ENCODE peak calls at places on chromosomes 16 and 17, in five cellular contexts. H is GM12878, K is H1, W is K562, T is HepG2. D is an unnamed sample.

GRCh38 chr17:50893183-50893993 is 27.2 kb upstream of the TOB1 start:
- DNase-seq in W (peak), K (no peak), H (no peak), T (peak), D (no peak)

GRCh38 chr17:40937384-40937819 is at the start of gene KRT23:
- DNase-seq in K (no peak), T (no peak), W (no peak), H (no peak), D (no peak)

GRCh38 chr16:81615833-81616232 is 163.3 kb upstream of the PLCG2 start:
- DNase-seq in T (no peak), K (no peak), H (no peak), W (no peak), D (no peak)

GRCh38 chr16:54207837-54208236 is 78.8 kb downstream of the IRX3 start:
- DNase-seq in K (no peak), W (no peak), H (no peak), T (no peak), D (no peak)

GRCh38 chr17:77516902-77517301 is 376.1 kb downstream of the SEC14L1 start:
- DNase-seq in W (no peak), H (no peak), T (no peak), K (no peak), D (no peak)

GRCh38 chr17:31286587-31286986 is 10.5 kb downstream of the OMG start:
- DNase-seq in K (no peak), H (no peak), W (no peak), T (no peak), D (no peak)

GRCh38 chr17:72387487-72387886 is 266.7 kb downstream of the SOX9 start:
- DNase-seq in W (no peak), K (no peak), H (no peak), T (peak), D (no peak)

GRCh38 chr16:74455619-74456289 is 34.5 kb upstream of the CLEC18B start:
- DNase-seq in T (peak), H (no peak), W (no peak), K (no peak), D (no peak)

GRCh38 chr17:77371117-77371887 is 230.5 kb downstream of the SEC14L1 start:
- DNase-seq in K (no peak), T (no peak), H (no peak), W (no peak), D (no peak)

GRCh38 chr17:72199256-72199655 is 78.4 kb downstream of the SOX9 start:
- DNase-seq in H (no peak), K (no peak), T (no peak), W (no peak), D (no peak)

GRCh38 chr17:59221159-59221847 is 992 bp downstream of the GDPD1 start:
- DNase-seq in T (no peak), H (no peak), K (no peak), W (peak), D (peak)

GRCh38 chr17:20187049-20187448 is 177.9 kb downstream of the SPECC1 start:
- DNase-seq in T (no peak), H (no peak), K (no peak), W (no peak), D (no peak)

GRCh38 chr17:45763182-45763581 is 20.9 kb upstream of the CRHR1 start:
- DNase-seq in K (no peak), H (no peak), T (no peak), W (no peak), D (no peak)

GRCh38 chr16:12231666-12232065 is 255.1 kb downstream of the SNX29 start:
- DNase-seq in T (no peak), W (no peak), K (no peak), H (no peak), D (no peak)

GRCh38 chr17:17119106-17119505 is 76.8 kb downstream of the MPRIP start:
- DNase-seq in W (no peak), T (no peak), K (no peak), H (no peak), D (no peak)

GRCh38 chr16:56999409-57000270 is 10.3 kb downstream of the NLRC5 start:
- DNase-seq in H (no peak), W (no peak), K (no peak), T (no peak), D (no peak)

GRCh38 chr16:634051-634670 is 1.9 kb downstream of the METTL26 start:
- DNase-seq in K (no peak), H (no peak), T (no peak), W (no peak), D (no peak)

GRCh38 chr17:3600529-3601205 is 8.5 kb downstream of the TRPV1 start:
- DNase-seq in W (no peak), H (no peak), T (no peak), K (no peak), D (no peak)

GRCh38 chr17:40886090-40886489 is 1.0 kb upstream of the KRT20 start:
- DNase-seq in W (no peak), K (no peak), H (no peak), T (no peak), D (no peak)

GRCh38 chr17:37294888-37295287 is 80.9 kb upstream of the C17orf78 start:
- DNase-seq in H (no peak), W (no peak), K (no peak), T (no peak), D (no peak)

GRCh38 chr16:56684926-56685590 is 2.8 kb downstream of the MT1X start:
- DNase-seq in K (no peak), H (no peak), T (no peak), W (no peak), D (no peak)

GRCh38 chr17:38509772-38510423 is 81.6 kb downstream of the ARHGAP23 start:
- DNase-seq in T (no peak), W (no peak), K (no peak), H (no peak), D (no peak)

GRCh38 chr16:1923299-1924034 is 5.3 kb upstream of the HS3ST6 start:
- DNase-seq in K (peak), T (peak), W (no peak), H (no peak), D (peak)

GRCh38 chr17:30600830-30601494 is 123.8 kb downstream of the GOSR1 start:
- DNase-seq in H (no peak), W (peak), T (no peak), K (no peak), D (peak)

GRCh38 chr17:46796080-46796479 is 22.4 kb downstream of the WNT3 start:
- DNase-seq in T (no peak), K (no peak), W (peak), H (no peak), D (no peak)

GRCh38 chr17:68498479-68499326 is 13.5 kb upstream of the PRKAR1A start:
- DNase-seq in T (no peak), H (no peak), W (no peak), K (no peak), D (peak)

GRCh38 chr16:31071861-31072260 is 2.2 kb downstream of the ZNF668 start:
- DNase-seq in W (peak), H (no peak), T (no peak), K (no peak), D (no peak)

GRCh38 chr17:68863091-68863652 is 92.0 kb downstream of the ABCA8 start:
- DNase-seq in W (no peak), K (no peak), H (no peak), T (no peak), D (no peak)

GRCh38 chr16:1775846-1776671 is 3.1 kb upstream of the MRPS34 start:
- DNase-seq in H (no peak), W (no peak), T (no peak), K (no peak), D (no peak)

GRCh38 chr17:18226284-18226945 is 980 bp downstream of the LLGL1 start:
- DNase-seq in K (no peak), T (no peak), W (no peak), H (no peak), D (peak)

GRCh38 chr17:33322063-33322462 is 29.0 kb upstream of the ASIC2 start:
- DNase-seq in W (no peak), H (no peak), K (no peak), T (no peak), D (no peak)

GRCh38 chr16:25111403-25112166 is at the start of gene LCMT1:
- DNase-seq in W (peak), T (peak), H (peak), K (peak), D (peak)

GRCh38 chr17:63626551-63627228 is 4.5 kb downstream of the MAP3K3 start:
- DNase-seq in W (no peak), T (no peak), K (no peak), H (no peak), D (no peak)

GRCh38 chr16:8623634-8624033 is 2.1 kb downstream of the METTL22 start:
- DNase-seq in K (no peak), W (no peak), T (no peak), H (no peak), D (no peak)

GRCh38 chr17:76539631-76540271 is at the start of gene PRCD:
- DNase-seq in H (no peak), T (no peak), W (no peak), K (no peak), D (peak)

GRCh38 chr17:81466564-81467472 is 45.8 kb downstream of the ACTG1 start:
- DNase-seq in T (peak), H (no peak), W (no peak), K (no peak), D (no peak)

GRCh38 chr17:81469266-81469665 is 43.3 kb downstream of the ACTG1 start:
- DNase-seq in H (no peak), W (no peak), T (no peak), K (no peak), D (no peak)

GRCh38 chr17:81470270-81470943 is 42.2 kb downstream of the ACTG1 start:
- DNase-seq in H (no peak), T (no peak), W (no peak), K (no peak), D (no peak)

GRCh38 chr17:81468765-81469121 is 43.9 kb downstream of the ACTG1 start:
- DNase-seq in T (no peak), K (no peak), H (no peak), W (no peak), D (no peak)

DNA sequence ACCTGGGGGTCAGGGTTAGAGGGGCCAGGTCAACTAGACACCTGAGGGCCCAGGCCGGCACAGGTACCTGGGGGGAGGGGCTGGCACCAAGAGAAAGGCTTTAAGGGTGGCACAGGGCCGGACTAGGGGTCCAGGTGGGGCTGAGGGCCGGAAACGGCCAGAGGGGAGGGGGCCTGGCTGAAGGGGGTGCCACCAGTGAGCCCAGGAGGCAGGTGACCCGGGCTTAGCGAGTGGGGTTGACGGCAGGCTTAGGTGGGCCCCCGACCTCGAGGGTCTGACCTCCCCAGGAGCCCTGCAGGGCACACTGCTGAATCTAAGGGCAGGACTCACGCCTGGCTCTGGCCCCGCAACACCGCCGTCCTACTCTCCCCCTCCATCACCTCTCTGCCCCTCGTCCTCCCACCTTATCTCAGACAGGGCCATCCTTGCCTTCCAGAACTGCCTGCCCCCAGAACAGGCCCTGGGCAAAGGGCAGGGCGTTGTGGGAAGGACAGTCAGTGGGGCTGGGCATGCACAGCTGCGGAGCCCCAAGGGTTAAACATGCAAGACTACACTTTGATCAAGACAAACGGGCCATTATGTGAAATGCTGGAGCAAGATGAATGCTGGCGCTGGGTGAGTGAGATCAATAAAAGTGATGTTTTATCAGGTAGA is 44.4 kb downstream of the ACTG1 start:
- DNase-seq in K (no peak), H (no peak), T (peak), W (no peak), D (no peak)
- TF ChIP-seq RAD21 in K (no peak), H (no peak), T (no peak), W (no peak), D (no peak)

GRCh38 chr17:35969558-35970442 is 11.5 kb downstream of the CCL16 start:
- DNase-seq in H (peak), W (peak), K (peak), T (peak), D (peak)

GRCh38 chr17:35972066-35972465 is 9.2 kb downstream of the CCL16 start:
- DNase-seq in W (no peak), T (peak), K (no peak), H (no peak), D (no peak)

GRCh38 chr17:35972945-35973332 is 8.4 kb downstream of the CCL16 start:
- DNase-seq in H (no peak), W (no peak), T (peak), K (no peak), D (no peak)

GRCh38 chr17:35972535-35972934 is 8.8 kb downstream of the CCL16 start:
- DNase-seq in K (no peak), T (peak), W (no peak), H (no peak), D (no peak)

DNA sequence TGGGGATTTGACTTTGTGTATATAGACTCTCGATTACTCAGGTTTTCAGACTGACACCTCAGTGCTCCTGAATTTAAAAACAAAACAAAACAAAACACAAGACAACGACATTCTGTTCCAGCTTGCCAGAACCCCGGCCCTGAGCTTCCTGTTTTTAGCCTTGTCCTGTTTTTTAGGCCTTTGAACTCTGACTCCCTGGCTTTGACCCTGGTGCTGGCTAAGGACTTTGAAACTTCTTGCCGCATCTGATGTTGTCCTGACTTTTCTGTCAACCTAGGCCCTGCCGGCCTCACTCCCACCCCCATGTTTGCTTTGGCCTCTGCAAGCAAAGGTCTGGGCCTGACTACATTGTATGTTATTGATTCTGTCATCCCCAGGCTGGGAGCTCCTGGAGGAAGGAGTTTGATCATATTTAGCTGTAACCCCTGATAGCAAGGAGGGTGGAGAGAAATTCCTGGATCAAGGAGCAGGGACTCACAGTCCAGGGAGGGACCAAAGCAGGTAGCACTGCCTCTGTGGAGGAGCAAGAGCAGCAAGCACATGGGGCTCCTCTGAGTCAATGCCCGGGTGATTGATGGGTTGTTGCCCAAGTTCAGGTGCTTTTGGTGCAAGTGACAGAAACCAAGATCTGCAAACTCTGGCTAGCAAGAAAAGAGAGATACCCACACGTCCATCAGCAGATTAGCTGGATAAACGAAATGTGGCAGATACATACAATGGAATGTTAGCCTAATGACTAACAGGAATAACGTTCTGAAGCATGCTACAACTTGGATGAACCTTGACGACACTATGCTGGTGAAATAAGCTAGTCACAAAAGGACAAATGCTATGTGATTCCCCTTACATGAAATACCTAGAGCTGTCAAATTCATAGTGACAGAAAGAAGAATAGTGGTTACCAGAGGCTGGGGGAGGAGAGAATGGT is 7.7 kb downstream of the CCL16 start:
- DNase-seq in W (no peak), T (peak), K (no peak), H (no peak), D (no peak)
- TF ChIP-seq TAF1 in W (no peak), T (no peak), K (no peak), H (no peak), D (no peak)

GRCh38 chr16:89104930-89105571 is 11.4 kb downstream of the ACSF3 start:
- DNase-seq in H (no peak), T (no peak), K (no peak), W (no peak), D (no peak)
- TF ChIP-seq RAD21 in H (no peak), T (no peak), K (no peak), W (no peak), D (no peak)

GRCh38 chr17:75498726-75499213 is 16.6 kb downstream of the CASKIN2 start:
- DNase-seq in H (no peak), K (no peak), W (peak), T (no peak), D (peak)
- TF ChIP-seq TAF1 in H (no peak), K (no peak), W (no peak), T (no peak), D (no peak)

DNA sequence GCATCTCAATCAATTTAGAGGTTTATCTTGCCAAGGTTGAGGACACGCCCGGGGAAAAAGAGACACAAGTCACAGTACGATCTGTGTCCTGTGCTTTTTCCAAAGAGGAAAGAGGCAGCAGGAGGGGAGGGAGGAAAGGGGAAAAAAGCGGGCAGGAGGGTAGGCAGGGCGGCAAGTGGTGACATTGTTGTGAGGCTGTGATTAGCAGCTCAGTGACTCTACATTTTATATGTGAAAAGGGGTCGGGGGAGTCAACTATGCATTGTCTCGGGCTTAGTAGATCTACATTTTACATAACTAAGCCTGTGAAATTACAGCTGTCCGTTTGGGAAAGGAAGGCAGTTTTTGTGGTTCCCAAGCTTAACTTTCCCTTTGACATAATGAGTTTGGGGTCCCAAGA is 22.2 kb upstream of the RIPOR1 start:
- DNase-seq in T (no peak), W (no peak), H (no peak), K (no peak), D (no peak)
- TF ChIP-seq RAD21 in T (no peak), W (no peak), H (no peak), K (no peak), D (no peak)

DNA sequence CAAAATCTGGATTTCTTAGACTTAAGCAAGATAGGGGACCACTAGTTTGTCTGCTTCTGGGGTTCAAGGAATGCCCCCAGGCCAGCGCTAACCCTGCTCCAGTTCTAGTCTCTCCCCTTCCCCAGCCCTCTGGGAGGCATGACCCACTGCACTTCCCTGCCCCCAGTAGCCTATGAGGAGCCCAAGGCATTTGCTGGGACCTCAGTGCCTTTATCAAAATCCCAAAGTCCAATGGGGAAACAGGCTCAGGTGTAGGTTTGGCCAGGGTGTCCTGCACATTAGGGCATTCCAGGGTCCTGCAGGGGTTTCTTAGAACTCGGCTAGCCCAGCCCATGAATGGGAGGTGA is 1.2 kb downstream of the IL4R start:
- DNase-seq in W (no peak), K (no peak), H (no peak), T (no peak), D (no peak)
- TF ChIP-seq TAF1 in W (no peak), K (no peak), H (no peak), T (no peak), D (no peak)

GRCh38 chr16:3673676-3674377 is 19.3 kb downstream of the DNASE1 start:
- DNase-seq in H (no peak), T (no peak), W (no peak), K (no peak), D (no peak)

GRCh38 chr16:3674513-3675295 is 20.2 kb downstream of the DNASE1 start:
- DNase-seq in W (no peak), K (no peak), H (no peak), T (no peak), D (no peak)

GRCh38 chr16:3673201-3673600 is 18.7 kb downstream of the DNASE1 start:
- DNase-seq in T (no peak), K (no peak), H (no peak), W (no peak), D (no peak)

GRCh38 chr16:3677994-3678393 is 23.5 kb downstream of the DNASE1 start:
- DNase-seq in W (no peak), T (no peak), H (no peak), K (no peak), D (no peak)

GRCh38 chr16:3675601-3676130 is 21.2 kb downstream of the DNASE1 start:
- DNase-seq in H (no peak), W (no peak), K (no peak), T (no peak), D (peak)
- TF ChIP-seq RAD21 in H (no peak), W (no peak), K (no peak), T (no peak), D (no peak)

GRCh38 chr17:60743812-60744211 is 66.2 kb downstream of the BCAS3 start:
- DNase-seq in H (no peak), W (no peak), K (no peak), T (no peak), D (no peak)
- TF ChIP-seq TAF1 in H (no peak), W (no peak), K (no peak), T (no peak), D (peak)

GRCh38 chr16:9913604-9914330 is 268.5 kb downstream of the GRIN2A start:
- DNase-seq in H (no peak), K (no peak), W (no peak), T (no peak), D (no peak)

GRCh38 chr16:9909072-9909471 is 273.2 kb downstream of the GRIN2A start:
- DNase-seq in K (no peak), T (no peak), H (no peak), W (no peak), D (no peak)

GRCh38 chr16:9908613-9909012 is 273.6 kb downstream of the GRIN2A start:
- DNase-seq in T (no peak), K (no peak), W (no peak), H (no peak), D (no peak)

GRCh38 chr16:9911989-9912388 is 270.2 kb downstream of the GRIN2A start:
- DNase-seq in K (no peak), T (no peak), W (no peak), H (no peak), D (no peak)

DNA sequence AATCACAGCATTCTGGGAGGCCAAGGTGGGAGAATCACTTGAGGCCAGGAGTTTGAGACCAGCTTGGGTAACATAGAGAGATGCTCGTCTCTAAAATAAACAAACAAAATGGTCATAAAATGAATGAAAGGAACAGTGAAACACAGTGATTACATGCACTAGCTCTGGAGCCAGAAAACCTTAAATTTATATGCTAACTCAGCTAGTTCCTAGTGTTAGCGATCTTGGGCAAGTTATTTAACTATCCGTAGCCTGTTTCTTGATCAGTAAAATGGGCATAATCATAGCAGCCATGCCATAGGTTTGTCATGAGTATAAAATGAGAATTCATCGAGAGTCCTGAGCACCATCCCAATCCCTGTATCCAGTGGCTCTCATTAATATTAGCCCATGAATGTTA is 271.0 kb downstream of the GRIN2A start:
- DNase-seq in K (no peak), T (no peak), H (no peak), W (no peak), D (no peak)
- TF ChIP-seq RAD21 in K (no peak), T (no peak), H (no peak), W (no peak), D (no peak)

D was measured in SK-N-SH.